ENCODE peak calls at places on chromosomes 7 and 10, in five cellular contexts. J is CD4-positive, CD25-positive, alpha-beta regulatory T cell; D is GM19239; B is activated CD4-positive, alpha-beta T cell treated with anti-CD3 and anti-CD28 coated beads, Interleukin-2, amount 10 ng/mL, durations not matched to agents 7 days and 5 days; I is mucosa of gallbladder. C is an unnamed sample.

GRCh38 chr7:26187380-26188290 is 12.9 kb downstream of the HNRNPA2B1 start:
- DNase-seq in I (no peak), B (no peak), D (no peak), J (no peak), C (no peak)

GRCh38 chr10:1050145-1050544 is 1.2 kb upstream of the IDI1 start:
- DNase-seq in B (peak), I (no peak), J (no peak), D (no peak), C (no peak)

GRCh38 chr7:100085515-100085914 is 3.3 kb upstream of the COPS6 start:
- DNase-seq in J (no peak), I (no peak), D (no peak), B (no peak), C (no peak)

GRCh38 chr10:108346066-108346465 is 1181.6 kb upstream of the SORCS1 start:
- DNase-seq in I (no peak), J (no peak), D (no peak), B (no peak), C (no peak)

GRCh38 chr7:67402280-67402679 is 405.6 kb downstream of the TYW1 start:
- DNase-seq in D (no peak), I (no peak), B (no peak), J (no peak), C (no peak)

GRCh38 chr10:84348431-84348830 is 20.0 kb downstream of the CCSER2 start:
- DNase-seq in D (no peak), J (no peak), I (no peak), B (no peak), C (no peak)

GRCh38 chr10:88196298-88196697 is 332.9 kb downstream of the PTEN start:
- DNase-seq in D (no peak), I (no peak), B (no peak), J (no peak), C (no peak)

GRCh38 chr7:129950191-129950940 is 2.4 kb downstream of the UBE2H start:
- DNase-seq in B (peak), D (peak), I (no peak), J (no peak), C (no peak)

GRCh38 chr7:157273208-157274202 is 63.3 kb upstream of the DNAJB6 start:
- DNase-seq in B (peak), J (peak), D (peak), I (peak), C (peak)

GRCh38 chr10:78203915-78204818 is 170.5 kb downstream of the RPS24 start:
- DNase-seq in D (no peak), B (no peak), I (no peak), J (no peak), C (no peak)

GRCh38 chr7:4842302-4843064 is 19.3 kb downstream of the PAPOLB start:
- DNase-seq in D (no peak), J (no peak), B (no peak), I (peak), C (no peak)

GRCh38 chr10:116974442-116975005 is 30.5 kb downstream of the SHTN1 start:
- DNase-seq in I (no peak), B (no peak), J (no peak), D (no peak), C (no peak)

GRCh38 chr7:46607176-46607575 is 686.1 kb upstream of the IGFBP3 start:
- DNase-seq in D (no peak), J (no peak), B (no peak), I (no peak), C (no peak)

C was measured in central memory CD4-positive, alpha-beta T cell.